ENCODE peak calls at places on chromosomes 3 and 15, in four cellular contexts. I is right atrium auricular region, U is uterus, T is pancreas. R is an unnamed sample.

GRCh38 chr3:84967767-84968581 is 9.2 kb downstream of the CADM2 start:
- DNase-seq in I (no peak), U (no peak), T (no peak), R (no peak)

GRCh38 chr3:111730143-111730542 is 128.9 kb upstream of the PHLDB2 start:
- DNase-seq in I (no peak), U (no peak), T (no peak), R (no peak)

GRCh38 chr3:72791132-72791531 is 57.1 kb downstream of the SHQ1 start:
- DNase-seq in I (no peak), U (no peak), T (no peak), R (no peak)

GRCh38 chr3:146813496-146813895 is 208.3 kb upstream of the PLSCR5 start:
- DNase-seq in I (no peak), U (no peak), T (no peak), R (no peak)

GRCh38 chr15:31279221-31280036 is 47.2 kb upstream of the KLF13 start:
- DNase-seq in I (peak; percentile 53), U (no peak), T (no peak), R (peak; percentile 47)

GRCh38 chr15:62150445-62150844 is 14.6 kb downstream of the C2CD4B start:
- DNase-seq in I (no peak), U (no peak), T (no peak), R (no peak)

GRCh38 chr3:185207931-185208746 is 45.7 kb downstream of the EHHADH start:
- DNase-seq in I (no peak), U (no peak), T (no peak), R (no peak)

GRCh38 chr3:14031271-14031670 is 93.4 kb downstream of the CHCHD4 start:
- DNase-seq in I (no peak), U (no peak), T (no peak), R (no peak)

GRCh38 chr3:19065027-19065426 is 83.3 kb upstream of the KCNH8 start:
- DNase-seq in I (no peak), U (no peak), T (no peak), R (no peak)

GRCh38 chr3:36965440-36965839 is 20.6 kb upstream of the TRANK1 start:
- DNase-seq in I (no peak), U (no peak), T (no peak), R (no peak)

GRCh38 chr3:98900265-98901031 is 1.0 kb downstream of the DCBLD2 start:
- DNase-seq in I (no peak), U (no peak), T (no peak), R (no peak)

GRCh38 chr15:46277994-46278885 is 643.4 kb downstream of the SQOR start:
- DNase-seq in I (no peak), U (no peak), T (no peak), R (no peak)

GRCh38 chr3:38834110-38834509 is 18.1 kb upstream of the SCN10A start:
- DNase-seq in I (peak; percentile 68), U (peak; percentile 43), T (no peak), R (peak; percentile 78)

GRCh38 chr3:182342252-182342651 is 451.1 kb upstream of the ATP11B start:
- DNase-seq in I (no peak), U (no peak), T (no peak), R (no peak)

GRCh38 chr3:195204360-195205166 is 66.4 kb downstream of the XXYLT1 start:
- DNase-seq in I (peak; percentile 58), U (peak; percentile 19), T (no peak), R (no peak)

GRCh38 chr3:125125822-125126245 is 70.0 kb upstream of the HEG1 start:
- DNase-seq in I (no peak), U (no peak), T (no peak), R (no peak)

GRCh38 chr3:184322731-184323487 is 8.5 kb downstream of the EIF4G1 start:
- DNase-seq in I (peak; percentile 85), U (peak; percentile 67), T (no peak), R (peak; percentile 86)

GRCh38 chr3:119637679-119638525 is 22.5 kb downstream of the POPDC2 start:
- DNase-seq in I (no peak), U (no peak), T (no peak), R (no peak)

GRCh38 chr3:181432992-181433391 is 278.7 kb upstream of the SOX2 start:
- DNase-seq in I (no peak), U (no peak), T (no peak), R (no peak)

GRCh38 chr3:129620828-129621605 is 14.5 kb upstream of the PLXND1 start:
- DNase-seq in I (no peak), U (no peak), T (no peak), R (no peak)

GRCh38 chr3:184167786-184168185 is 6.9 kb upstream of the AP2M1 start:
- DNase-seq in I (no peak), U (no peak), T (no peak), R (no peak)

GRCh38 chr3:30408105-30408557 is 198.3 kb upstream of the TGFBR2 start:
- DNase-seq in I (no peak), U (no peak), T (no peak), R (no peak)

GRCh38 chr3:21405671-21406667 is 345.0 kb downstream of the ZNF385D start:
- DNase-seq in I (no peak), U (no peak), T (peak; percentile 15), R (peak; percentile 47)

GRCh38 chr3:52144034-52144795 is 10.0 kb downstream of the POC1A start:
- DNase-seq in I (peak; percentile 89), U (peak; percentile 81), T (peak; percentile 84), R (peak; percentile 83)

GRCh38 chr3:6281662-6282061 is 579.3 kb upstream of the GRM7 start:
- DNase-seq in I (no peak), U (no peak), T (no peak), R (no peak)

GRCh38 chr15:62119224-62119925 is 45.7 kb downstream of the C2CD4B start:
- DNase-seq in I (no peak), U (no peak), T (no peak), R (no peak)

GRCh38 chr15:64816452-64816851 is 9.0 kb downstream of the PIF1 start:
- DNase-seq in I (no peak), U (no peak), T (no peak), R (no peak)

GRCh38 chr3:43394071-43394501 is 107.7 kb downstream of the SNRK start:
- DNase-seq in I (peak; percentile 71), U (peak; percentile 48), T (no peak), R (peak; percentile 74)

GRCh38 chr15:76904461-76905012 is 603 bp downstream of the SCAPER start:
- DNase-seq in I (no peak), U (no peak), T (peak; percentile 35), R (no peak)

GRCh38 chr15:43911235-43911661 is 84.4 kb downstream of the WDR76 start:
- DNase-seq in I (no peak), U (no peak), T (no peak), R (no peak)

GRCh38 chr3:171122212-171122611 is 95.7 kb upstream of the SLC2A2 start:
- DNase-seq in I (no peak), U (no peak), T (no peak), R (no peak)

GRCh38 chr3:7095116-7095515 is 234.2 kb downstream of the GRM7 start:
- DNase-seq in I (no peak), U (no peak), T (no peak), R (no peak)

GRCh38 chr3:32840086-32840841 is 22.5 kb downstream of the TRIM71 start:
- DNase-seq in I (no peak), U (no peak), T (no peak), R (no peak)

GRCh38 chr15:38843736-38844590 is 279.3 kb upstream of the RASGRP1 start:
- DNase-seq in I (no peak), U (no peak), T (no peak), R (no peak)

GRCh38 chr3:137039570-137039969 is 81.8 kb downstream of the IL20RB start:
- DNase-seq in I (no peak), U (no peak), T (no peak), R (no peak)

GRCh38 chr3:137041251-137041650 is 83.5 kb downstream of the IL20RB start:
- DNase-seq in I (no peak), U (no peak), T (no peak), R (no peak)

GRCh38 chr3:137032465-137033120 is 74.8 kb downstream of the IL20RB start:
- DNase-seq in I (peak; percentile 91), U (peak; percentile 83), T (peak; percentile 88), R (peak; percentile 91)

GRCh38 chr3:137035631-137036030 is 77.8 kb downstream of the IL20RB start:
- DNase-seq in I (no peak), U (no peak), T (no peak), R (no peak)
- TF ChIP-seq CTCF in I (no peak), U (no peak), T (no peak), R (no peak)

GRCh38 chr3:138935505-138935863 is 11.5 kb downstream of the FOXL2 start:
- DNase-seq in I (no peak), U (no peak), T (no peak), R (no peak)
- H3K27me3 ChIP-seq in I (peaks cover 32% of the 10 kb centered on the region), U (no peaks in the 10 kb centered on the region), T (peaks cover 28% of the 10 kb centered on the region), R (peaks cover 29% of the 10 kb centered on the region)

GRCh38 chr15:22240403-22240802 is 160.1 kb downstream of the OR4M2 start:
- DNase-seq in I (no peak), U (no peak), T (no peak), R (no peak)

GRCh38 chr15:22240951-22241350 is 160.6 kb downstream of the OR4M2 start:
- DNase-seq in I (no peak), U (no peak), T (no peak), R (no peak)

GRCh38 chr15:22241451-22241850 is 161.1 kb downstream of the OR4M2 start:
- DNase-seq in I (no peak), U (no peak), T (no peak), R (no peak)

GRCh38 chr15:22237891-22238275 is 157.6 kb downstream of the OR4M2 start:
- DNase-seq in I (no peak), U (no peak), T (no peak), R (no peak)

DNA sequence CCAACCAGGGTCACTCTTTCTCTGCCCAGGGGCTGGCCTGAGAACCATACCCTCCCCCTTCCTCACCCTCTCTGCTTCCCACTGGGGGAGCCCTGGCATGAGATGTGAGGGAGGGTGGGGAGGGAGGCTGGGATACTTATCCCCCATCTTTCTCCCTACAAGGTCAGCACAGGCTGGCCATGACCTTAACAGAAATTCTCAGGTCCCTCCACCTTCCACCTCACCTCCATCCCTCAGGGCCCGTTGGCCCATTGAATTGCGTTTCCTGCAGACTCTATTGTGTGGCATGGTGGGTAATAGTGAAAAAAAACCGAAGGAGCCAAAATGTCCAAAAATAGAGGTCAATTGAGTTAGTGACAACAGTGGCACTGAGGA is 159.5 kb downstream of the OR4M2 start:
- DNase-seq in I (no peak), U (no peak), T (no peak), R (no peak)
- H3K9me3 ChIP-seq in I (no peaks in the 10 kb centered on the region), U (no peaks in the 10 kb centered on the region), T (no peaks in the 10 kb centered on the region), R (no peaks in the 10 kb centered on the region)

DNA sequence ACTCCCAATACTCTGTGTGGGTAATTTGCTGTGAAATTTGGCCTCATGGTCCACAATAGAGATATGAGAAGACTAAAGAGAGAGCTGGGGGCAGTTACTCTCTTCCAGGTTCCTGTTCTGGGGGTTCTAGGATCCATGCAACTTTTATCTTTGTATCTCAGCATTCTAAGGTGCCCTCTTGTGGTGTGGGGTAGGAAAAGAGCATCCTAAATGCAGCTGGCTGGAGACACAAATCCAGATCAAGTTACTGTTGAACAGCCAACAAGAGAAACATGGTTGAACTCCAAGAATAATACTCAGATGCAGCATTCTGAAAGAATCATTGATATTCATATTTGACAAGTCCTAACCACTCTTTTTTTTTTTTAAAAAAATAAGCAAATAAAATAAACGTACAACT is 238.2 kb downstream of the GREM1 start:
- DNase-seq in I (no peak), U (no peak), T (no peak), R (no peak)
- TF ChIP-seq CTCF in I (no peak), U (no peak), T (no peak), R (peak; percentile 42)

GRCh38 chr15:52782514-52782913 is 7.6 kb downstream of the ONECUT1 start:
- DNase-seq in I (no peak), U (no peak), T (no peak), R (no peak)
- H3K27me3 ChIP-seq in I (peaks cover 46% of the 10 kb centered on the region), U (peaks cover 68% of the 10 kb centered on the region), T (no peaks in the 10 kb centered on the region), R (peaks cover 40% of the 10 kb centered on the region)

GRCh38 chr15:23797747-23798157 is 110.6 kb upstream of the NDN start:
- DNase-seq in I (no peak), U (peak; percentile 23), T (no peak), R (no peak)
- H3K9me3 ChIP-seq in I (no peaks in the 10 kb centered on the region), U (no peaks in the 10 kb centered on the region), T (no peaks in the 10 kb centered on the region), R (no peaks in the 10 kb centered on the region)